ENCODE peak calls at places on chromosome 9, in ten cellular contexts. O is left ventricle myocardium inferior, B is breast epithelium, J is H1, H is WERI-Rb-1, T is heart right ventricle, L is heart left ventricle, W is psoas muscle, N is transverse colon, Z is HL-60. Q is an unnamed sample.

GRCh38 chr9:109499061-109499630 is 1.0 kb upstream of the PTPN3 start:
- DNase-seq in O (no peak), B (no peak), J (no peak), H (no peak), T (no peak), L (no peak), W (no peak), N (no peak), Z (no peak), Q (no peak)

GRCh38 chr9:36163049-36163839 is 5.9 kb upstream of the CCIN start:
- DNase-seq in O (peak), B (no peak), J (peak), H (peak), T (peak), L (peak), W (peak), N (no peak), Z (no peak), Q (no peak)

GRCh38 chr9:113397077-113397696 is 3.9 kb downstream of the ALAD start:
- DNase-seq in O (no peak), B (peak), J (no peak), H (no peak), T (no peak), L (no peak), W (no peak), N (peak), Z (no peak), Q (no peak)

GRCh38 chr9:69996947-69997346 is 46.7 kb upstream of the MAMDC2 start:
- DNase-seq in O (no peak), B (no peak), J (no peak), H (peak), T (peak), L (no peak), W (no peak), N (no peak), Z (no peak), Q (no peak)

GRCh38 chr9:34555435-34556230 is 32.8 kb upstream of the ENHO start:
- DNase-seq in O (no peak), B (no peak), J (no peak), H (no peak), T (no peak), L (no peak), W (no peak), N (no peak), Z (no peak), Q (no peak)

GRCh38 chr9:128505414-128505765 is 871 bp downstream of the GLE1 start:
- DNase-seq in O (no peak), B (no peak), J (no peak), H (no peak), T (no peak), L (no peak), W (no peak), N (no peak), Z (no peak), Q (no peak)

GRCh38 chr9:85941617-85941930 is 628 bp downstream of the NAA35 start:
- DNase-seq in O (no peak), B (no peak), J (no peak), H (no peak), T (no peak), L (no peak), W (no peak), N (no peak), Z (no peak), Q (no peak)

GRCh38 chr9:119963258-119963797 is 594.1 kb upstream of the BRINP1 start:
- DNase-seq in O (no peak), B (no peak), J (peak), H (no peak), T (no peak), L (no peak), W (no peak), N (no peak), Z (no peak), Q (no peak)

GRCh38 chr9:133484671-133485437 is 6.0 kb upstream of the SLC2A6 start:
- DNase-seq in O (no peak), B (no peak), J (no peak), H (peak), T (no peak), L (peak), W (no peak), N (no peak), Z (no peak), Q (no peak)

GRCh38 chr9:133680250-133680975 is 44.2 kb downstream of the DBH start:
- DNase-seq in O (peak), B (no peak), J (no peak), H (no peak), T (no peak), L (no peak), W (peak), N (no peak), Z (no peak), Q (no peak)

GRCh38 chr9:134204991-134205578 is 40.7 kb upstream of the RNU6ATAC start:
- DNase-seq in O (no peak), B (no peak), J (no peak), H (no peak), T (peak), L (peak), W (peak), N (no peak), Z (no peak), Q (no peak)

GRCh38 chr9:16179566-16179965 is 626.7 kb downstream of the CCDC171 start:
- DNase-seq in O (no peak), B (no peak), J (no peak), H (no peak), T (no peak), L (no peak), W (no peak), N (no peak), Z (no peak), Q (no peak)

GRCh38 chr9:131478421-131478868 is 24.3 kb upstream of the POMT1 start:
- DNase-seq in O (peak), B (no peak), J (peak), H (peak), T (peak), L (no peak), W (peak), N (peak), Z (peak), Q (peak)

GRCh38 chr9:73011346-73011745 is 58.5 kb upstream of the ALDH1A1 start:
- DNase-seq in O (no peak), B (no peak), J (no peak), H (no peak), T (no peak), L (no peak), W (no peak), N (no peak), Z (no peak), Q (no peak)

DNA sequence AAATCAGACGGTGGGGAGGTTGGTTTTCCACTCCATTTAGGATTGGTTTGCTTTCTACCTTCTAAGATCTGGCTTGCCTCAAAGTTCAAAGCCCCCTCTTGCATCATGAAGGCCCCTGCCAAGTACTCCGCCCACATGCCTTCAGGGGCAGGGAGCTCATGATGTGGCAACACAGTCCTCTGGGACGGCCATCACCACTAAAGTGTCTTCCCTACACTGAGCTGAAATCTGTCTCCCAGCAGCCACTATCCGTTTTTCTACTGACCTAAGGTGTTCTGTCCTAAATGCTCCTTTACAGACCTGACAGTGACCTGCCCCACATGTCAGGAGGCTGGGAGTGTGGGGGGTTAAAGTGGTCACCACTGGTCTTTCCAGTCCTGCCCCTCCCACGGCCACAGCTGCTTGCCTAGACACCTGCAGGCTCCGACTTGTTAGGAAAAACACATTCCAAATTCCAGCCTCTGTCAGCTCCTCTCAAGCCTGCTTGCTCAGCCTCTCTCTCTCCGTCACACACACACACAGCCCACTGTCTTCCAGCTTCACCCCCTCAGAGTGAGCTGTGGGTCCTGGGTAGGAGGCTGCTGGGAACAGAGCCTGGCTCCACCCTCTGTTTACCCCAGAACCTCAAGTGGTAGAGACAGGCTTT is 44.9 kb downstream of the SHB start:
- DNase-seq in O (no peak), B (peak), J (no peak), H (no peak), T (no peak), L (peak), W (peak), N (peak), Z (no peak), Q (peak)
- H3K27ac ChIP-seq in O (peak), B (peak), J (peak), H (no peak), T (no peak), L (no peak), W (no peak), N (peak), Z (no peak), Q (peak)

GRCh38 chr9:3751125-3751758 is 225.4 kb upstream of the RFX3 start:
- DNase-seq in O (no peak), B (no peak), J (no peak), H (no peak), T (no peak), L (no peak), W (no peak), N (no peak), Z (peak), Q (no peak)
- TF ChIP-seq CTCF in O (no peak), B (no peak), J (no peak), H (no peak), T (no peak), L (no peak), W (no peak), N (no peak), Z (no peak), Q (no peak)

GRCh38 chr9:135827301-135827700 is 80.0 kb downstream of the CAMSAP1 start:
- DNase-seq in O (no peak), B (no peak), J (no peak), H (no peak), T (no peak), L (no peak), W (no peak), N (no peak), Z (no peak), Q (no peak)
- H3K27ac ChIP-seq in O (no peak), B (no peak), J (no peak), H (no peak), T (no peak), L (no peak), W (no peak), N (no peak), Z (no peak), Q (no peak)

GRCh38 chr9:27333241-27334052 is 36.5 kb upstream of the EQTN start:
- DNase-seq in O (peak), B (no peak), J (peak), H (peak), T (peak), L (peak), W (peak), N (peak), Z (peak), Q (peak)
- TF ChIP-seq CTCF in O (peak), B (peak), J (peak), H (peak), T (peak), L (peak), W (peak), N (peak), Z (peak), Q (peak)

GRCh38 chr9:91879231-91879630 is 70.8 kb downstream of the ROR2 start:
- DNase-seq in O (no peak), B (no peak), J (no peak), H (no peak), T (no peak), L (no peak), W (no peak), N (no peak), Z (no peak), Q (no peak)
- H3K27ac ChIP-seq in O (no peak), B (no peak), J (no peak), H (no peak), T (no peak), L (no peak), W (no peak), N (no peak), Z (no peak), Q (no peak)

GRCh38 chr9:33168941-33169544 is 1.9 kb upstream of the B4GALT1 start:
- DNase-seq in O (no peak), B (no peak), J (no peak), H (no peak), T (no peak), L (no peak), W (no peak), N (no peak), Z (no peak), Q (no peak)

GRCh38 chr9:33166263-33167083 is 663 bp downstream of the B4GALT1 start:
- DNase-seq in O (peak), B (no peak), J (no peak), H (peak), T (peak), L (peak), W (peak), N (peak), Z (no peak), Q (no peak)

GRCh38 chr9:33165263-33166151 is 1.6 kb downstream of the B4GALT1 start:
- DNase-seq in O (no peak), B (no peak), J (no peak), H (no peak), T (peak), L (peak), W (no peak), N (peak), Z (peak), Q (peak)

GRCh38 chr9:33167949-33168535 is 906 bp upstream of the B4GALT1 start:
- DNase-seq in O (no peak), B (no peak), J (no peak), H (no peak), T (no peak), L (no peak), W (no peak), N (peak), Z (peak), Q (no peak)

DNA sequence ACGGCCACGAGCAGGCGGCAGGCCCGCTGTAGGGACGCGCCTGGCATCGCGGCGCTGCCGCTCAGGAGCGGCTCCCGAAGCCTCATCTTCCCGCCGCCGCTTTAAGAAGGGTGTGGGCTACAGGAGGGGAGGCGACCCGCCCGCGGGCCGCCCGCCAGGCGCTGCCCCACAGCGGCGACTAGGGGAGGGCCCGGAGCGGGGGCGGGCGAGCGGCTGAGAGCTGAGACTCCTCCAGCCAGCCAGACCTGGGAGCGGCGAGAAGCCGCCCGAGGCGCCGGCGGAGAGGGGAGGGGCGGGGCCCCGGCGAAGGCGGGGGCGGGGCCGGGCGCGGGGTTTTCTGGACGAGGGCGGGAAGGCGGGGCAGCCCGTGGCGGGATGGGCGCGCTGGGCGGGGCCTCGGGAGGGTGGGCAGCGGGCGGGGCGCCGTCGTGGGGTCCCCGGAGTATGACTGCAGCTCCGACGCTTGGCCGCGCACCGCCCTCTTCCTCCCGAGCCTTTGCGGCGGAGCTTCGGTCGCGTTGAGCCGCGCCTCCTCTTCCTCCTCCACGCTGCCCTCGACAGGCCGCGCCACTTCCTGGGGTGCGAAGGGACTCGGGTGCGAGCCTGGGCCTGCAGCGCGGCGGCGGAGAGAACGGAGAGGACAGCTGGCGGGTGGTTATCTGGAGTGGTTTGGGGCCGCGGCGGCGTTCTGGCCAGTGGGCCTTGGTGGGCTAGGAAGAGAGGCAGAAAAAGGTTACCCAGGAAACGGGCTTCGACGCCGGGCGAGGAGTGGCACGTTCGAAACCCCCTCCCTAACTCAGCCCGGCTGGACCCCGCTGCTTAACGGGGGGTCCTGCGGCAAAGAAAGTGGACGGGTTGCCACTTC is at the start of gene B4GALT1:
- DNase-seq in O (peak), B (peak), J (peak), H (peak), T (peak), L (peak), W (peak), N (peak), Z (peak), Q (peak)
- TF ChIP-seq CTCF in O (no peak), B (no peak), J (no peak), H (no peak), T (no peak), L (no peak), W (no peak), N (no peak), Z (no peak), Q (no peak)

DNA sequence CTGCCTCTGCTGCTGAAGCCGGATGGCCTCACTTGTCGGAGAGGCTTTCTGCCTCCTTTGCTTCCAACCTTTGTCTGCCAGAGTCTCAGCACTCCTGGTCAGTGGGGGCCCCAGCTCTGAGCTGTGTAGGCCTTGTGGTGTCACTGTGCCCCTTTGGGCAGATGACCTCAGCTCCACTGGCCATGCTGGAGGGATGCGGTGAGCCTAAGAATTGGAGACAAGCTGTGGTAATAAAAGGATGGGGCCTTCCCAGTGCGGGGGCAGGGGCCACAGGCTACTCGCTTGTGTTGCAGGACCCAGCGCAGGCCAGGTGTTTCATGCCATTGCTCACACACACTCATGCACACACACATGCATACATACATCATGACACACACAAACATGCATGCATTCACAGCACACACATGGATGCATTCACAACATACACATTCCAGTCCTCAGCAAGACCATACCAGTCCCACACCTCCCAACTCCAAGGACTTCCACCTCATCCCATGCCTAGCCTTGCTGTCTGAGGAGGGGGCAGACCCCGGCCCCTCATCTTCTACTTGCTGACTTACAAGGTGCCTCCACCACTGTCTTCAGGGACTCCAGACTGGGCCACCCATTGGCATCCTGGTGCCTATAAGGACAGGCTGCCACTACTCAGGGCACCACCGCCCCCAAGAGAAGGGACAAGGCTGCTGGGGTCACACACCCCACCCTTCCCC is 237.7 kb downstream of the SYK start:
- DNase-seq in O (no peak), B (no peak), J (no peak), H (no peak), T (no peak), L (no peak), W (no peak), N (no peak), Z (no peak), Q (no peak)
- H3K27ac ChIP-seq in O (no peak), B (peak), J (no peak), H (no peak), T (no peak), L (no peak), W (no peak), N (no peak), Z (no peak), Q (peak)

DNA sequence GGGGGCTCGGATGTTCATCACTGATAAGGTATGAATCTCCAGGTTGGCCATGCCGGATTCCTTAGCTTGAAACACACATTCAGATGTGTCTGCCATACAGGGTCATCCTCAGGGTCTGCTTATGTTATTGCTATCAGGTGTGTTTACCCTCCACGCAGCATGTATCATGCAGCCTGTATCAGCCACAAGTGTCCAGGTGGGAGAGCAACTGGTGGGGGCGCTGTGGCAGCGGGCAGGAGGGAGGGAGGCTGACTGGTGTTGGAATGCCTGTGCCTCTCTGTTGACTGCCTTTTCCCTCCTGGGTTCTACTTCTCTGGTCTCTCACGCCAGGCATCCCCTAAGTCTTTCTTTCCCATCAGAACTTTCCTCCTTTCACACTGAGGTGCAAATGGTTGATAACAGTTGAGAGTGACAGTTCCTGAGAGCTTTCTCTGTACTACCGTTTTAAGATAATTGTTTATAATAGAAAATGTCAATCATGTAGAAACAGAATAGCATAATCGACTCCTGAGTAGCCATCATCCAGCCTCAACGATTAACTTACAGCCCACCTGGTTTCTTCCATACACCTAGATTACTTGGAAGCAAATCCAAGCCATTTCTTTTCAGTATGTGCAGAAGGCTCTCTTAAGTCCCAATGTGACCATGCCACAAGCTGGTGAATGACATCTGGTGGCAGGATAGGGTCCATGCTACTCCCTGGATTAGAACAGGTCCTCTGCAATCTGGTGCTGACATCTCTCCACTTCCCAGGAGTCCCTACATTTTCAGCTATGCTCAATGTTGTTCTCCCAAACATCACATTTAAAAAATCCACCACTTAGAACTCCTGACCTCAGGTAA is 86.6 kb downstream of the ACER2 start:
- DNase-seq in O (no peak), B (no peak), J (no peak), H (peak), T (no peak), L (no peak), W (no peak), N (no peak), Z (no peak), Q (no peak)
- TF ChIP-seq CTCF in O (no peak), B (no peak), J (peak), H (peak), T (no peak), L (no peak), W (no peak), N (no peak), Z (no peak), Q (no peak)

DNA sequence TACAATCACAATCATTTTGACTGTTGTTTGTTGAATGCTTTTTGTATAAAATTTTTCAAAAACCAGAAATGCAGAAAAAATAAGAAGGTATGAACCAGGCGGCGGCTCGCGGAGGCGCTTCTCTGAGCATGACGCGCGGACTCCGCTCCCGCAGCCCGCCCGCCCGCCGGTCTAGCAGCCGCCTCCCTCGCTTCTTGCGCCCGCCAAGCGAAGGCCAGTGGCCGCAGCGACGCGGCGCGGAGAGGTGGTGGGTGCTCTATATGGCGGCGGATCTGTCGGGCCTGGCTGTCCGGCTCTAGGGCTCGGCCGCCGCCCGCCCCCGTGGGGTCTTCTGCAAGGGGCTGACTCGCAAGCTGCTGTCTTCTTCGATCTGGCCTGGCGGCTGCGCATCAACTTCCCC is 93.8 kb downstream of the ANKRD18A start:
- DNase-seq in O (no peak), B (no peak), J (no peak), H (no peak), T (no peak), L (no peak), W (no peak), N (no peak), Z (no peak), Q (no peak)
- H3K27ac ChIP-seq in O (no peak), B (no peak), J (no peak), H (no peak), T (no peak), L (no peak), W (no peak), N (no peak), Z (no peak), Q (no peak)

Q was measured in RWPE1.